ENCODE peak calls at places on chromosome 18, in nine cellular contexts. P, U, Q, W, G, X, C, F and S are unnamed samples.

GRCh38 chr18:29226201-29226600 is 1049.3 kb upstream of the CDH2 start:
- DNase-seq in P (no peak), U (no peak), Q (no peak), W (no peak), G (no peak), X (no peak), C (no peak), F (no peak), S (no peak)

GRCh38 chr18:47174545-47175116 is 1.5 kb downstream of the IER3IP1 start:
- DNase-seq in P (no peak), U (peak), Q (no peak), W (no peak), G (no peak), X (no peak), C (no peak), F (no peak), S (no peak)

GRCh38 chr18:36481935-36482334 is 184.4 kb downstream of the FHOD3 start:
- DNase-seq in P (no peak), U (no peak), Q (no peak), W (no peak), G (no peak), X (no peak), C (no peak), F (no peak), S (no peak)

GRCh38 chr18:78783564-78783960 is 196.1 kb upstream of the SALL3 start:
- DNase-seq in P (no peak), U (no peak), Q (no peak), W (no peak), G (no peak), X (no peak), C (no peak), F (no peak), S (no peak)

GRCh38 chr18:10791141-10791808 is 265.4 kb downstream of the NAPG start:
- DNase-seq in P (no peak), U (no peak), Q (no peak), W (no peak), G (no peak), X (no peak), C (no peak), F (no peak), S (no peak)

GRCh38 chr18:11989966-11990380 is 8.7 kb downstream of the IMPA2 start:
- DNase-seq in P (peak), U (no peak), Q (no peak), W (no peak), G (no peak), X (no peak), C (no peak), F (no peak), S (no peak)

GRCh38 chr18:172361-172760 is 14.0 kb downstream of the USP14 start:
- DNase-seq in P (no peak), U (no peak), Q (no peak), W (no peak), G (no peak), X (no peak), C (no peak), F (no peak), S (no peak)

GRCh38 chr18:77181950-77182707 is 49.5 kb upstream of the MBP start:
- DNase-seq in P (no peak), U (no peak), Q (no peak), W (no peak), G (no peak), X (no peak), C (no peak), F (no peak), S (no peak)

GRCh38 chr18:49520661-49521145 is 33.7 kb upstream of the C18orf32 start:
- DNase-seq in P (no peak), U (no peak), Q (no peak), W (no peak), G (no peak), X (no peak), C (no peak), F (no peak), S (no peak)

GRCh38 chr18:67007085-67007484 is 403.2 kb upstream of the CDH19 start:
- DNase-seq in P (no peak), U (no peak), Q (no peak), W (no peak), G (no peak), X (no peak), C (no peak), F (no peak), S (no peak)

GRCh38 chr18:32086866-32087265 is 4.8 kb upstream of the RNF138 start:
- DNase-seq in P (no peak), U (no peak), Q (no peak), W (no peak), G (no peak), X (no peak), C (no peak), F (no peak), S (no peak)

GRCh38 chr18:57164401-57164800 is 17.5 kb downstream of the BOD1L2 start:
- DNase-seq in P (no peak), U (no peak), Q (no peak), W (no peak), G (no peak), X (no peak), C (no peak), F (no peak), S (no peak)

GRCh38 chr18:35127201-35127600 is 86.0 kb downstream of the MAPRE2 start:
- DNase-seq in P (no peak), U (no peak), Q (no peak), W (no peak), G (no peak), X (no peak), C (no peak), F (no peak), S (no peak)

GRCh38 chr18:49495074-49495473 is 8.0 kb upstream of the C18orf32 start:
- DNase-seq in P (no peak), U (no peak), Q (no peak), W (no peak), G (no peak), X (no peak), C (no peak), F (no peak), S (no peak)

GRCh38 chr18:12554796-12555388 is 103.0 kb downstream of the SPIRE1 start:
- DNase-seq in P (no peak), U (no peak), Q (no peak), W (no peak), G (no peak), X (no peak), C (no peak), F (no peak), S (no peak)

GRCh38 chr18:10420561-10421352 is 33.7 kb upstream of the APCDD1 start:
- DNase-seq in P (no peak), U (no peak), Q (no peak), W (no peak), G (no peak), X (no peak), C (no peak), F (no peak), S (no peak)

GRCh38 chr18:56637897-56638231 is 528 bp downstream of the TXNL1 start:
- DNase-seq in P (no peak), U (no peak), Q (no peak), W (no peak), G (no peak), X (no peak), C (no peak), F (no peak), S (no peak)

GRCh38 chr18:48662021-48662661 is 123.3 kb downstream of the CTIF start:
- DNase-seq in P (no peak), U (no peak), Q (no peak), W (no peak), G (no peak), X (no peak), C (no peak), F (no peak), S (no peak)

GRCh38 chr18:14925281-14925709 is 177.3 kb downstream of the ANKRD30B start:
- DNase-seq in P (no peak), U (no peak), Q (no peak), W (no peak), G (no peak), X (no peak), C (no peak), F (no peak), S (no peak)

GRCh38 chr18:1559563-1559962 is 654.9 kb downstream of the ADCYAP1 start:
- DNase-seq in P (no peak), U (no peak), Q (no peak), W (no peak), G (no peak), X (no peak), C (no peak), F (no peak), S (no peak)

GRCh38 chr18:24657461-24657860 is 197.0 kb downstream of the HRH4 start:
- DNase-seq in P (no peak), U (no peak), Q (peak), W (no peak), G (no peak), X (no peak), C (no peak), F (no peak), S (no peak)

GRCh38 chr18:69628774-69629359 is 228.2 kb downstream of the DOK6 start:
- DNase-seq in P (no peak), U (no peak), Q (no peak), W (no peak), G (no peak), X (no peak), C (no peak), F (no peak), S (no peak)

GRCh38 chr18:22694954-22695353 is 238.2 kb upstream of the RBBP8 start:
- DNase-seq in P (peak), U (no peak), Q (no peak), W (no peak), G (no peak), X (peak), C (no peak), F (no peak), S (no peak)

GRCh38 chr18:21439453-21439852 is 161.1 kb downstream of the ESCO1 start:
- DNase-seq in P (no peak), U (no peak), Q (no peak), W (no peak), G (no peak), X (no peak), C (no peak), F (no peak), S (no peak)

GRCh38 chr18:3368193-3368592 is 81.8 kb upstream of the TGIF1 start:
- DNase-seq in P (no peak), U (no peak), Q (no peak), W (no peak), G (no peak), X (no peak), C (no peak), F (no peak), S (no peak)

GRCh38 chr18:42937434-42937833 is 178.1 kb downstream of the RIT2 start:
- DNase-seq in P (no peak), U (no peak), Q (no peak), W (no peak), G (no peak), X (no peak), C (no peak), F (no peak), S (no peak)

GRCh38 chr18:70380915-70381896 is 92.4 kb downstream of the SOCS6 start:
- DNase-seq in P (no peak), U (no peak), Q (peak), W (peak), G (no peak), X (no peak), C (peak), F (no peak), S (no peak)

GRCh38 chr18:62937065-62937464 is 221.7 kb downstream of the PHLPP1 start:
- DNase-seq in P (no peak), U (no peak), Q (no peak), W (no peak), G (no peak), X (no peak), C (no peak), F (no peak), S (no peak)

GRCh38 chr18:64165906-64166305 is 17.0 kb upstream of the LINC00305 start:
- DNase-seq in P (no peak), U (no peak), Q (no peak), W (no peak), G (no peak), X (no peak), C (no peak), F (no peak), S (no peak)

GRCh38 chr18:3906072-3906471 is 456.1 kb downstream of the TGIF1 start:
- DNase-seq in P (no peak), U (no peak), Q (no peak), W (no peak), G (no peak), X (no peak), C (no peak), F (no peak), S (no peak)

GRCh38 chr18:13447621-13448020 is 229.1 kb downstream of the LDLRAD4 start:
- DNase-seq in P (peak), U (no peak), Q (peak), W (no peak), G (no peak), X (peak), C (no peak), F (no peak), S (no peak)

GRCh38 chr18:58660915-58661314 is 10.3 kb upstream of the MALT1 start:
- DNase-seq in P (no peak), U (no peak), Q (no peak), W (no peak), G (no peak), X (no peak), C (no peak), F (no peak), S (no peak)
- TF ChIP-seq CTCF in P (no peak), U (no peak), Q (no peak), W (no peak), G (no peak), X (no peak), C (no peak), F (no peak), S (no peak)

DNA sequence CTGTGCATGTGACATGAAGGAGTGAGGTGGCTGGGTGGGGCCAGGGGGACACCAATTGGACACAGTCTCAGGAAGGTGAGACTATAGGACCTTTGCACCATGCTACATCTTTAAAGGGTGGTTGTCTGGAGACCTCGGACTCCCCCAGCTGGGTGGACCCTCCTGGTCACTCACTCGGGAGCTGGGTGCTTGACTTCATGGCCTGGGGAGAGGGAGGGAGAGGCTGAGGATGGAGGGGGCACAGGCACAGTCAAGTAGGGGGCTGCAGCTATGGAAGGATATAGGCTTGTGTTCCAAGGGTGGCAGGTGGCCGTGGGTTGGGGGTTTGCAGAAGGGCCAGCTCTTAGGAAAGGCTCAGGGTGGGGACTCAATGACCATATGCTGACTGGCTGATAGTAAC is 7.1 kb upstream of the CELF4 start:
- DNase-seq in P (no peak), U (no peak), Q (no peak), W (no peak), G (no peak), X (no peak), C (no peak), F (no peak), S (no peak)
- TF ChIP-seq CTCF in P (no peak), U (no peak), Q (no peak), W (no peak), G (no peak), X (no peak), C (no peak), F (no peak), S (no peak)

DNA sequence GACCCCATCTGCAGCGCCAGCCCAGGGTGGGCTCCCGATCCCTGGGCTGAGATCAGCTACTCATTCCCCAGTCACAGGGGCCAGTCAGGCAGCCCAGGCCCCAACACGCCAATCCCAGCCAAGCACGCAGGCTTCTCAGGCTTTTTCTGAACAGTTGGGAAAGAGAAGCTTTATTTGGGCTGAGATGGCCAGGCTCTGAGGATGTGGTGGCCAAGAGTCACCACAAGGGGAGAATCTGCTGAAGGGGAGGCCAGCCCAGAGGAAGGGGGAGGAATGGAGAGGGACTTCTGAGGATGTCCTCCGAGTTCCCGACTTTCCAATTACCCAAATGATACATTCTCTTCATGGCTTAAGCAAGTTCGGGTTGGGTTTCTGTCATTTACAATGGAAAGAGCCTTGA is 2.8 kb upstream of the DIPK1C start:
- DNase-seq in P (no peak), U (no peak), Q (no peak), W (no peak), G (no peak), X (no peak), C (no peak), F (no peak), S (no peak)
- TF ChIP-seq CTCF in P (no peak), U (no peak), Q (peak), W (peak), G (no peak), X (no peak), C (no peak), F (peak), S (no peak)

GRCh38 chr18:79988079-79988924 is at the start of gene TXNL4A:
- DNase-seq in P (peak), U (peak), Q (peak), W (peak), G (peak), X (peak), C (peak), F (peak), S (peak)
- TF ChIP-seq CTCF in P (peak), U (peak), Q (no peak), W (no peak), G (peak), X (peak), C (peak), F (peak), S (peak)

DNA sequence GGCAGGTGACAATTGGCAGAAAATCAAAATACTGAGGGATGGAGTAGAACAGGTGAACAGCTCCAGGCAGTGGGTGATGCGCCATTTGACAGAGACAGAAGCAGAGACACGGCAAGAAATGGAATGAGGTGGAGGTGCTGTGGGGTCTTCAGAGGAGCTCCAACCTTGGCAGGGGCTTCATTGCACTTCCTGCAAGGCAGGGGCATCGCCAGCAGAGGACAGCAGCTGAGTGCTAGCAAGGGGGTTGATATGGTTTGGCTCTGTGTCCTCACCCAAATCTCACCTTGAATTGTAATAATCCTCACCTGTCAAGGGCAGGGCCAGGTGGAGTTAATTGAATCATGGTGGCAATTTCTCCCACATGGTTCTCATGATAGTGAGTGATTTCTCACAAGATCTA is 42.8 kb downstream of the CCDC68 start:
- DNase-seq in P (no peak), U (no peak), Q (no peak), W (no peak), G (no peak), X (no peak), C (no peak), F (no peak), S (no peak)
- TF ChIP-seq CTCF in P (no peak), U (peak), Q (no peak), W (no peak), G (peak), X (no peak), C (no peak), F (no peak), S (no peak)

GRCh38 chr18:8998481-8999217 is 103.8 kb upstream of the NDUFV2 start:
- DNase-seq in P (no peak), U (no peak), Q (no peak), W (no peak), G (no peak), X (no peak), C (no peak), F (no peak), S (no peak)
- TF ChIP-seq CTCF in P (no peak), U (no peak), Q (no peak), W (no peak), G (no peak), X (no peak), C (no peak), F (no peak), S (no peak)

GRCh38 chr18:8802031-8802679 is 96.8 kb downstream of the MTCL1 start:
- DNase-seq in P (no peak), U (no peak), Q (no peak), W (no peak), G (no peak), X (no peak), C (no peak), F (no peak), S (no peak)
- TF ChIP-seq CTCF in P (no peak), U (no peak), Q (no peak), W (no peak), G (no peak), X (no peak), C (no peak), F (no peak), S (no peak)

DNA sequence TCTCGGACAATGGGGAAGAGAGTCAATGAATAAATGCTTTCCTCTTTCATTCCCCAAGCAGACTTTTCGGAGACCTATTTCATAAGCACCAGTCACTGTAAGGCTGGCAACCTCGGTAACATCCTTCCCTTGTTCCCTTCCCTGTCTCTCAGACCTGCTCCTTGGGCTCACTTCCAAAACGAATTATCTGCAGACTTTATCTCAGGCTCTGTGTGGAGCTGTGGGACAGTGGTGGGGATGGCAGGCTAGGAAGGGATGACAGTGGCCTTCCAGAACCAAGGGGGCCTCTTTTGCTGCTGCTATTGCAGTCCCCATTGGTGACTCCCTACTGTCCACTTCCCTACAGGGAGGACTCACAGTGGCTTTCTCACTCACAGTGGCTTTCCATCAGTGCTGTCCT is 185.6 kb upstream of the MEX3C start:
- DNase-seq in P (no peak), U (no peak), Q (no peak), W (no peak), G (no peak), X (no peak), C (no peak), F (no peak), S (no peak)
- TF ChIP-seq CTCF in P (no peak), U (no peak), Q (no peak), W (no peak), G (no peak), X (no peak), C (no peak), F (no peak), S (no peak)